ENCODE peak calls at places on chromosomes 11 and 22, in seven cellular contexts. L, X, U, T, C, A and J are unnamed samples.

GRCh38 chr11:67510023-67510345 is 2.0 kb upstream of the CDK2AP2 start:
- DNase-seq in L (no peak), X (no peak), U (no peak), T (no peak), C (no peak), A (no peak), J (no peak)

GRCh38 chr11:76337918-76338317 is 43.0 kb downstream of the THAP12 start:
- DNase-seq in L (no peak), X (no peak), U (no peak), T (no peak), C (no peak), A (no peak), J (no peak)

GRCh38 chr11:88363566-88364169 is 26.1 kb upstream of the CTSC start:
- DNase-seq in L (no peak), X (no peak), U (no peak), T (no peak), C (no peak), A (peak; percentile 37), J (no peak)

GRCh38 chr11:88475991-88476418 is 138.5 kb upstream of the CTSC start:
- DNase-seq in L (no peak), X (no peak), U (no peak), T (no peak), C (no peak), A (peak; percentile 56), J (peak; percentile 78)

GRCh38 chr11:83241291-83241946 is 44.7 kb downstream of the CCDC90B start:
- DNase-seq in L (peak; percentile 64), X (no peak), U (peak; percentile 80), T (peak; percentile 57), C (peak; percentile 31), A (peak; percentile 78), J (no peak)

GRCh38 chr11:20045098-20045688 is 115.1 kb downstream of the DBX1 start:
- DNase-seq in L (no peak), X (no peak), U (no peak), T (no peak), C (no peak), A (no peak), J (no peak)

GRCh38 chr11:47000033-47000432 is 63.5 kb downstream of the CSTPP1 start:
- DNase-seq in L (no peak), X (no peak), U (no peak), T (no peak), C (no peak), A (no peak), J (no peak)

GRCh38 chr11:115872418-115872817 is 368.2 kb upstream of the CADM1 start:
- DNase-seq in L (no peak), X (no peak), U (no peak), T (no peak), C (no peak), A (no peak), J (no peak)

GRCh38 chr11:17906436-17906835 is 106.4 kb downstream of the SERGEF start:
- DNase-seq in L (peak; percentile 20), X (peak; percentile 84), U (peak; percentile 35), T (peak; percentile 40), C (no peak), A (no peak), J (no peak)

GRCh38 chr11:117618956-117619355 is 178.1 kb downstream of the DSCAML1 start:
- DNase-seq in L (peak; percentile 14), X (peak; percentile 49), U (no peak), T (no peak), C (no peak), A (no peak), J (no peak)
- TF ChIP-seq CTCF in L (peak; percentile 24), X (no peak), U (no peak), T (no peak), C (no peak), A (no peak), J (peak; percentile 6)

DNA sequence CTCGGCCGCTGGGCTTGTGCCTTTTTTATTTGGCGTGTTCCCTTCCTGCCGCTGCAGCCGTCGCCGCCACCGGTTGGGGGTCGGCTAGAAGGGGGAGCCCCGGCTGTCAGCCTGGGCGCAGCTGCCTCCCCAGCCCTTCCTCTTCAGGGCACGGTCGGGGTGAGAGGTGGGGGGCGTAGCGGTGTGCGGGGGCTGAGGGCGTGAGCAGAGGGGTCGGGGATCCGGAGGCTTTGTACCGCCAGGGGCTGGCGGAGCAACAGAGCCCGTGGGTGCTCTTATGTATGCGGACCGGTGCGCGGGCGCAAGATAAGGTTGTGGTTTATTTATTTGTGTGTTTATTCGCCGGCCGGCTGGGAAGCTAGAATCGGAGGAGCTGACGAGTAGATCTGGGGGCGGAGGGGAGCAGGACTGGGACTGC is 482 bp downstream of the ZBTB16 start:
- DNase-seq in L (peak; percentile 16), X (no peak), U (peak; percentile 52), T (peak; percentile 17), C (no peak), A (peak; percentile 50), J (no peak)
- TF ChIP-seq CTCF in L (no peak), X (no peak), U (no peak), T (no peak), C (no peak), A (no peak), J (no peak)

DNA sequence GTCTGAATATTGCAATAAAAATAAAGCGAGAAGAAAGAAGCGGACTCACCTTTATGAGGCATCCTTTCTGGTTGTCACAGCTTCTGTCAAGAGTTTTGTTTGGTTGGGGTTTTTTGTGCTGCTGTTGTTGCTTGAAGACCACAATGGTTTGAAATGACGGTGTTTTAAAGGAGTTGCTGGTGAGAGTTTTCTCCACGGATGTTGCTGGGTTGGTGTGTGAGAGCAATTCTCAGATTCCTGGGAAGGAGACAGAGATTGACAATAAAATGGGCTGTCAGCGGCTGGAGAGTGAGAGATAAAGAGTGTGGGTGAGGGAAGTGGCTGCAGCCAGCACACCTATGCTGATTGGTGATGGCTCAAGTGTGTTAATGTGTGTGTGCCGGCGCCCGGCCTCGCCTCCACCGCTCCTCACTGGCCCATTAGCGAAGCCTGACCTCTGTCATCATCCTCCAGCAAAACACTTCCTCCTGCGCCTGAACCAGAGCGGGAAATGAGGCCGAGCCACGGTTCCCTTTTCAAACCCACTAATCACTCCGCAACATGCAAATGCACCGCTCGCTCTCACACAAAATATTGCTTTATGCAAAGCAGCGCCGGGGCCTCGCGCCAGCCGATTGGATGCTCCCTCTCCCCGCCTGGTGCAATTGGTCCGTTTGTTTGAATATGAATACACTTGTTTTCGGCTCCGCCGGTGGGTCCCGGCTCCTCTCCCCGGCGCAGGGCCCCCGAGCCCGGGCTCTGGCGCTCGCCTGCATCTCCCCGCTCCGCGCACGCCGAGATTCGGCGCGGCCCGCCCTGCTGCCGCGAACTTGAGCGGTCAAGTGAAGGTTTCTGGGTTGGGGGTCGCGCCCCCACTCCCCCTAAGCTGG is at the start of gene PAX6:
- DNase-seq in L (peak; percentile 57), X (peak; percentile 79), U (no peak), T (peak; percentile 57), C (no peak), A (peak; percentile 28), J (no peak)
- TF ChIP-seq CTCF in L (no peak), X (no peak), U (no peak), T (no peak), C (no peak), A (no peak), J (no peak)

GRCh38 chr11:111983187-111983986 is 41.8 kb upstream of the DLAT start:
- DNase-seq in L (peak; percentile 36), X (peak; percentile 49), U (no peak), T (peak; percentile 41), C (no peak), A (no peak), J (no peak)
- TF ChIP-seq CTCF in L (no peak), X (no peak), U (no peak), T (peak; percentile 48), C (no peak), A (no peak), J (no peak)

DNA sequence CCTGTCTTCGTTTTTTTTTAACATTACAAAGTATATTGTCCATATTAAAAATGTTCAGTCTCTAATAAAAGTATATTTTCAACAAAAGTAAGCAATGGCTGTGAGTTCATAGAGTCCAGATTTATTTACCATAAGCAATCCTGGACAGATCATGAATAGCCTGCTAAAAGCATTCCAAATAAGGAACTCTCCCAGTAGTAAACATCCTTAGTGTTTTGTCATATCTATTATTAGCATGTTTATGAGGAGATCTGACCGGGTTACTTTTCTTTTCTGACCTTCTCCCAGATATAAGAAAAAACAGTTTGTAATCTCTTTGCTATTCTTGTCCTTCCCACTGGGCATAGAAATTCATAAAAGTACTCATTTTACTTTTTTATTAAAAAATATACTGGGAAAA is 403.9 kb upstream of the ANO3 start:
- DNase-seq in L (no peak), X (no peak), U (no peak), T (no peak), C (no peak), A (no peak), J (no peak)
- TF ChIP-seq CTCF in L (no peak), X (no peak), U (no peak), T (no peak), C (no peak), A (no peak), J (no peak)

GRCh38 chr11:11152877-11153276 is 200.2 kb downstream of the CSNK2A3 start:
- DNase-seq in L (no peak), X (no peak), U (no peak), T (no peak), C (no peak), A (no peak), J (no peak)

GRCh38 chr11:11155962-11156815 is 196.9 kb downstream of the CSNK2A3 start:
- DNase-seq in L (peak; percentile 69), X (no peak), U (peak; percentile 43), T (peak; percentile 77), C (no peak), A (no peak), J (no peak)

DNA sequence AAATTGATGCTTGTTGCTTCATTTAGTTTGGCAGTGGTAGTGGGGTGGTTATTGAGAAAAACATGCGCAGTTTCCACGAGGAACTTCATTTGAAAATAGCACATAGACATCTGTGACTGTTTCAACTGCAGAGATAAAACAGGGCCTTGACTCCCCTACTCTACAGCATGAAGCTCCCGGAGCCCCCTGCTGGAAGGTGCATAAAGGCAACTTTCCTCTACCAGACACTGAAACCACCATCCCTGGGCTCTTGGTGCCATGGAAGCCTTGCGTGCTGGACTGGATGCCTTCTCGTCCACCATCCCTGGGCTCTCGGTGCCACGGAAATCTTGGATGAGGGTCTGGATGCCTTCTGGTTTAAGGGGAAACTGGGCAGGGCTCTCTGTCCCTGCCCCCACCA is 195.8 kb downstream of the CSNK2A3 start:
- DNase-seq in L (peak; percentile 55), X (no peak), U (peak; percentile 51), T (peak; percentile 30), C (no peak), A (peak; percentile 31), J (no peak)
- TF ChIP-seq CTCF in L (peak; percentile 27), X (peak; percentile 10), U (peak; percentile 18), T (peak; percentile 40), C (peak; percentile 56), A (peak; percentile 57), J (peak; percentile 66)

GRCh38 chr22:49863936-49864335 is 10.3 kb downstream of the ZBED4 start:
- DNase-seq in L (no peak), X (peak; percentile 9), U (no peak), T (no peak), C (no peak), A (no peak), J (no peak)

GRCh38 chr22:49865156-49865555 is 11.5 kb downstream of the ZBED4 start:
- DNase-seq in L (no peak), X (peak; percentile 24), U (no peak), T (no peak), C (no peak), A (no peak), J (no peak)

GRCh38 chr22:49862408-49862776 is 8.7 kb downstream of the ZBED4 start:
- DNase-seq in L (no peak), X (peak; percentile 19), U (peak; percentile 45), T (no peak), C (no peak), A (no peak), J (no peak)

GRCh38 chr22:49858827-49859226 is 5.2 kb downstream of the ZBED4 start:
- DNase-seq in L (no peak), X (peak; percentile 19), U (no peak), T (no peak), C (no peak), A (no peak), J (no peak)

GRCh38 chr22:49861642-49862407 is 8.2 kb downstream of the ZBED4 start:
- DNase-seq in L (no peak), X (peak; percentile 26), U (no peak), T (no peak), C (no peak), A (peak; percentile 58), J (no peak)
- TF ChIP-seq CTCF in L (no peak), X (no peak), U (no peak), T (no peak), C (peak; percentile 2), A (no peak), J (no peak)